ENCODE peak calls at places on chromosome 14, in nine cellular contexts. One of them, this sample, is unnamed.

GRCh38 chr14:75711134-75711795 is 50.2 kb downstream of the TTLL5 start:
- DNase-seq in fibroblast of lung: peak
- DNase-seq in ovary: no peak
- DNase-seq in endodermal cell: peak
- DNase-seq in HepG2: peak
- DNase-seq in cardiac muscle cell: peak
- DNase-seq in foreskin keratinocyte: peak
- DNase-seq in SK-N-SH: peak
- DNase-seq in fibroblast of the aortic adventitia: peak
- DNase-seq in this sample: no peak

GRCh38 chr14:105314287-105315185 is at the start of gene PACS2:
- DNase-seq in endodermal cell: peak
- DNase-seq in ovary: peak
- DNase-seq in fibroblast of the aortic adventitia: peak
- DNase-seq in cardiac muscle cell: peak
- DNase-seq in HepG2: peak
- DNase-seq in fibroblast of lung: peak
- DNase-seq in SK-N-SH: peak
- DNase-seq in foreskin keratinocyte: no peak
- DNase-seq in this sample: peak

GRCh38 chr14:75454963-75455546 is 27.2 kb downstream of the JDP2 start:
- DNase-seq in endodermal cell: peak
- DNase-seq in cardiac muscle cell: peak
- DNase-seq in fibroblast of lung: peak
- DNase-seq in fibroblast of the aortic adventitia: peak
- DNase-seq in foreskin keratinocyte: peak
- DNase-seq in HepG2: peak
- DNase-seq in ovary: peak
- DNase-seq in SK-N-SH: peak
- DNase-seq in this sample: peak

GRCh38 chr14:91027556-91027955 is 32.9 kb downstream of the RPS6KA5 start:
- DNase-seq in fibroblast of lung: no peak
- DNase-seq in ovary: no peak
- DNase-seq in endodermal cell: no peak
- DNase-seq in fibroblast of the aortic adventitia: peak
- DNase-seq in foreskin keratinocyte: no peak
- DNase-seq in HepG2: no peak
- DNase-seq in cardiac muscle cell: peak
- DNase-seq in SK-N-SH: no peak
- DNase-seq in this sample: no peak

GRCh38 chr14:104688755-104689619 is at the start of gene INF2:
- DNase-seq in foreskin keratinocyte: no peak
- DNase-seq in endodermal cell: peak
- DNase-seq in HepG2: peak
- DNase-seq in ovary: peak
- DNase-seq in fibroblast of the aortic adventitia: peak
- DNase-seq in SK-N-SH: peak
- DNase-seq in cardiac muscle cell: peak
- DNase-seq in fibroblast of lung: peak
- DNase-seq in this sample: no peak

GRCh38 chr14:28635387-28635786 is 131.2 kb upstream of the FOXG1 start:
- DNase-seq in ovary: no peak
- DNase-seq in cardiac muscle cell: peak
- DNase-seq in endodermal cell: no peak
- DNase-seq in SK-N-SH: no peak
- DNase-seq in HepG2: peak
- DNase-seq in fibroblast of the aortic adventitia: peak
- DNase-seq in foreskin keratinocyte: no peak
- DNase-seq in fibroblast of lung: peak
- DNase-seq in this sample: no peak

GRCh38 chr14:22656945-22657711 is 13.0 kb upstream of the OR6J1 start:
- DNase-seq in fibroblast of the aortic adventitia: peak
- DNase-seq in foreskin keratinocyte: no peak
- DNase-seq in endodermal cell: no peak
- DNase-seq in ovary: no peak
- DNase-seq in cardiac muscle cell: no peak
- DNase-seq in fibroblast of lung: peak
- DNase-seq in HepG2: no peak
- DNase-seq in SK-N-SH: no peak
- DNase-seq in this sample: no peak

GRCh38 chr14:52793061-52793460 is 1.7 kb upstream of the GNPNAT1 start:
- DNase-seq in endodermal cell: no peak
- DNase-seq in HepG2: no peak
- DNase-seq in foreskin keratinocyte: no peak
- DNase-seq in cardiac muscle cell: no peak
- DNase-seq in fibroblast of lung: no peak
- DNase-seq in SK-N-SH: no peak
- DNase-seq in ovary: no peak
- DNase-seq in fibroblast of the aortic adventitia: no peak
- DNase-seq in this sample: no peak

GRCh38 chr14:66330218-66330617 is 156.0 kb upstream of the CCDC196 start:
- DNase-seq in foreskin keratinocyte: no peak
- DNase-seq in cardiac muscle cell: no peak
- DNase-seq in fibroblast of the aortic adventitia: no peak
- DNase-seq in fibroblast of lung: no peak
- DNase-seq in ovary: no peak
- DNase-seq in HepG2: no peak
- DNase-seq in SK-N-SH: no peak
- DNase-seq in endodermal cell: no peak
- DNase-seq in this sample: no peak

GRCh38 chr14:74619672-74620131 is 7.7 kb upstream of the LTBP2 start:
- DNase-seq in ovary: peak
- DNase-seq in endodermal cell: no peak
- DNase-seq in SK-N-SH: no peak
- DNase-seq in fibroblast of the aortic adventitia: peak
- DNase-seq in HepG2: peak
- DNase-seq in fibroblast of lung: peak
- DNase-seq in cardiac muscle cell: no peak
- DNase-seq in foreskin keratinocyte: peak
- DNase-seq in this sample: peak

GRCh38 chr14:95046711-95047681 is 110.3 kb downstream of the DICER1 start:
- DNase-seq in SK-N-SH: no peak
- DNase-seq in ovary: no peak
- DNase-seq in foreskin keratinocyte: no peak
- DNase-seq in fibroblast of the aortic adventitia: no peak
- DNase-seq in cardiac muscle cell: no peak
- DNase-seq in fibroblast of lung: no peak
- DNase-seq in HepG2: no peak
- DNase-seq in endodermal cell: peak
- DNase-seq in this sample: no peak

GRCh38 chr14:61140872-61141271 is 140.3 kb downstream of the TMEM30B start:
- DNase-seq in foreskin keratinocyte: peak
- DNase-seq in cardiac muscle cell: no peak
- DNase-seq in ovary: no peak
- DNase-seq in fibroblast of lung: peak
- DNase-seq in endodermal cell: no peak
- DNase-seq in HepG2: no peak
- DNase-seq in SK-N-SH: no peak
- DNase-seq in fibroblast of the aortic adventitia: peak
- DNase-seq in this sample: no peak

GRCh38 chr14:33610121-33610520 is 340.8 kb downstream of the EGLN3 start:
- DNase-seq in cardiac muscle cell: no peak
- DNase-seq in HepG2: no peak
- DNase-seq in ovary: no peak
- DNase-seq in endodermal cell: no peak
- DNase-seq in foreskin keratinocyte: no peak
- DNase-seq in fibroblast of lung: no peak
- DNase-seq in SK-N-SH: no peak
- DNase-seq in fibroblast of the aortic adventitia: no peak
- DNase-seq in this sample: no peak

GRCh38 chr14:33617154-33617553 is 333.7 kb downstream of the EGLN3 start:
- DNase-seq in foreskin keratinocyte: peak
- DNase-seq in HepG2: no peak
- DNase-seq in endodermal cell: no peak
- DNase-seq in fibroblast of the aortic adventitia: peak
- DNase-seq in ovary: no peak
- DNase-seq in cardiac muscle cell: no peak
- DNase-seq in fibroblast of lung: peak
- DNase-seq in SK-N-SH: no peak
- DNase-seq in this sample: no peak

GRCh38 chr14:33611405-33612183 is 339.3 kb downstream of the EGLN3 start:
- DNase-seq in foreskin keratinocyte: no peak
- DNase-seq in fibroblast of lung: peak
- DNase-seq in ovary: no peak
- DNase-seq in fibroblast of the aortic adventitia: peak
- DNase-seq in SK-N-SH: no peak
- DNase-seq in endodermal cell: no peak
- DNase-seq in cardiac muscle cell: no peak
- DNase-seq in HepG2: no peak
- DNase-seq in this sample: no peak

GRCh38 chr14:33612184-33612479 is 338.7 kb downstream of the EGLN3 start:
- DNase-seq in ovary: no peak
- DNase-seq in fibroblast of the aortic adventitia: no peak
- DNase-seq in SK-N-SH: no peak
- DNase-seq in fibroblast of lung: no peak
- DNase-seq in cardiac muscle cell: no peak
- DNase-seq in HepG2: no peak
- DNase-seq in foreskin keratinocyte: no peak
- DNase-seq in endodermal cell: no peak
- DNase-seq in this sample: no peak
- TF ChIP-seq CTCF in ovary: no peak
- TF ChIP-seq CTCF in fibroblast of the aortic adventitia: no peak
- TF ChIP-seq CTCF in SK-N-SH: no peak
- TF ChIP-seq CTCF in fibroblast of lung: no peak
- TF ChIP-seq CTCF in cardiac muscle cell: no peak
- TF ChIP-seq CTCF in HepG2: no peak
- TF ChIP-seq CTCF in foreskin keratinocyte: no peak
- TF ChIP-seq CTCF in endodermal cell: no peak
- TF ChIP-seq CTCF in this sample: no peak

GRCh38 chr14:36069535-36069900 is 107.0 kb downstream of the PTCSC3 start:
- DNase-seq in HepG2: peak
- DNase-seq in fibroblast of the aortic adventitia: peak
- DNase-seq in foreskin keratinocyte: no peak
- DNase-seq in SK-N-SH: peak
- DNase-seq in ovary: no peak
- DNase-seq in fibroblast of lung: peak
- DNase-seq in endodermal cell: peak
- DNase-seq in cardiac muscle cell: peak
- DNase-seq in this sample: no peak

GRCh38 chr14:36068777-36069534 is 107.6 kb downstream of the PTCSC3 start:
- DNase-seq in fibroblast of the aortic adventitia: peak
- DNase-seq in SK-N-SH: no peak
- DNase-seq in foreskin keratinocyte: peak
- DNase-seq in cardiac muscle cell: no peak
- DNase-seq in fibroblast of lung: peak
- DNase-seq in endodermal cell: no peak
- DNase-seq in ovary: no peak
- DNase-seq in HepG2: no peak
- DNase-seq in this sample: no peak

GRCh38 chr14:36066636-36067035 is 109.9 kb downstream of the PTCSC3 start:
- DNase-seq in ovary: no peak
- DNase-seq in HepG2: no peak
- DNase-seq in cardiac muscle cell: no peak
- DNase-seq in fibroblast of lung: no peak
- DNase-seq in fibroblast of the aortic adventitia: no peak
- DNase-seq in SK-N-SH: no peak
- DNase-seq in foreskin keratinocyte: no peak
- DNase-seq in endodermal cell: no peak
- DNase-seq in this sample: no peak

GRCh38 chr14:36067428-36068187 is 108.9 kb downstream of the PTCSC3 start:
- DNase-seq in foreskin keratinocyte: no peak
- DNase-seq in ovary: no peak
- DNase-seq in HepG2: no peak
- DNase-seq in endodermal cell: no peak
- DNase-seq in cardiac muscle cell: no peak
- DNase-seq in fibroblast of lung: no peak
- DNase-seq in fibroblast of the aortic adventitia: no peak
- DNase-seq in SK-N-SH: no peak
- DNase-seq in this sample: no peak

DNA sequence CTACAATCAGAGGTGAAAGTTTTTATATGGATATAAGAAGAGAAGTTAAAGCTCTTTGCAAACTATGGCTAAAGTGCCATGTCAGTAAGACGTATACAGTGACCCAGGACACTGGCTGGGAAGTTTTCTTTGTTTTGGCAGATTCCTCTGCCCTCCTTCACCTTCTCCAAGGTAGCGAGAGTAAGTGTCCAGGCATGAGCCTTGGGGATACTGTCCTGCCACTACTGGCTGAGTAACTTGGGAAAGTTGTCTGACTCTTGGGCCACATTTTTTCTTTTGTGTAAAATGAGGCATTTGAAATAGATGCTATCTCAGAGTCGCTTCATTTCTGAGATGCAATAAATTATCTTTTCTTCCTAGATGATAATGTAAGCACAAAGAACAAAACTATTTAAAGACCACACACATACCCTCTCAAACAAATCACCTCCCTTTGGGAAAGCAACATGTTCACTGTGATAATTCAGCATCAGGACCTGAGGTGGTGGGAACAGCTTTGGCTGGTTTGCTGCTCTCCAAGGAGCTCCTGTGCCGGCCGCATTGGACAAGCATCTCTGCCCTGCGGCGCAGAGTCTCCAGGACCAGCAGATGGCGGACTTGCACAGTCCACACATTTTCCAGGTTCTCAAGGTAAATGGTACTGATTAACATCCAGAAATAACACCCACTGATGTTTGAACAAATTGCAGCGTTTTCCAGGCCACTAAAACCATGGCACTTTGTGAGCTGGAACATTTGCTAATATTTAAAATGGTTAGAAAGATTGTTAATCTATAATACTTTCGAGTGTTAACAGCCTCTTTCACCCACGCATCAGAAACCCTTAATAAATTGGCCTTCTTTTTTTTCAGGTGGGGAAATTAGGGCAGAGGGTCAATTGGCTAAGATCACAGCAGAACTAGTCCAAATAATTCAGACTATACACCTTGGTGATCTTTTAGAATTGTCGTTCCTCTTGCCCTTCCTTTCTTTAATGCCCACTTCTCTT is 106.2 kb downstream of the PTCSC3 start:
- DNase-seq in fibroblast of lung: peak
- DNase-seq in HepG2: peak
- DNase-seq in cardiac muscle cell: peak
- DNase-seq in SK-N-SH: peak
- DNase-seq in endodermal cell: peak
- DNase-seq in ovary: no peak
- DNase-seq in foreskin keratinocyte: no peak
- DNase-seq in fibroblast of the aortic adventitia: peak
- DNase-seq in this sample: no peak
- TF ChIP-seq CTCF in fibroblast of lung: peak
- TF ChIP-seq CTCF in HepG2: peak
- TF ChIP-seq CTCF in cardiac muscle cell: peak
- TF ChIP-seq CTCF in SK-N-SH: peak
- TF ChIP-seq CTCF in endodermal cell: peak
- TF ChIP-seq CTCF in ovary: no peak
- TF ChIP-seq CTCF in foreskin keratinocyte: peak
- TF ChIP-seq CTCF in fibroblast of the aortic adventitia: peak
- TF ChIP-seq CTCF in this sample: peak

GRCh38 chr14:25537846-25538455 is 488.0 kb upstream of the STXBP6 start:
- DNase-seq in fibroblast of the aortic adventitia: no peak
- DNase-seq in ovary: no peak
- DNase-seq in SK-N-SH: peak
- DNase-seq in cardiac muscle cell: peak
- DNase-seq in fibroblast of lung: no peak
- DNase-seq in endodermal cell: peak
- DNase-seq in HepG2: peak
- DNase-seq in foreskin keratinocyte: no peak
- DNase-seq in this sample: no peak
- TF ChIP-seq CTCF in fibroblast of the aortic adventitia: no peak
- TF ChIP-seq CTCF in ovary: no peak
- TF ChIP-seq CTCF in SK-N-SH: peak
- TF ChIP-seq CTCF in cardiac muscle cell: no peak
- TF ChIP-seq CTCF in fibroblast of lung: no peak
- TF ChIP-seq CTCF in endodermal cell: peak
- TF ChIP-seq CTCF in HepG2: peak
- TF ChIP-seq CTCF in foreskin keratinocyte: peak
- TF ChIP-seq CTCF in this sample: peak

GRCh38 chr14:99832326-99832725 is 39.1 kb downstream of the EML1 start:
- DNase-seq in cardiac muscle cell: no peak
- DNase-seq in fibroblast of the aortic adventitia: no peak
- DNase-seq in ovary: no peak
- DNase-seq in HepG2: no peak
- DNase-seq in SK-N-SH: no peak
- DNase-seq in fibroblast of lung: no peak
- DNase-seq in endodermal cell: no peak
- DNase-seq in foreskin keratinocyte: no peak
- DNase-seq in this sample: no peak
- TF ChIP-seq CTCF in cardiac muscle cell: no peak
- TF ChIP-seq CTCF in fibroblast of the aortic adventitia: no peak
- TF ChIP-seq CTCF in ovary: no peak
- TF ChIP-seq CTCF in HepG2: no peak
- TF ChIP-seq CTCF in SK-N-SH: no peak
- TF ChIP-seq CTCF in fibroblast of lung: no peak
- TF ChIP-seq CTCF in endodermal cell: no peak
- TF ChIP-seq CTCF in foreskin keratinocyte: no peak
- TF ChIP-seq CTCF in this sample: no peak

This sample was measured in right atrium auricular region.